ENCODE peak calls at places on chromosomes 16 and 17, in six cellular contexts. A is NT2/D1; U is cardiac fibroblast; B is T-helper 17 cell; E is stimulated activated naive CD8-positive, alpha-beta T cell treated with anti-CD3 and anti-CD28 coated beads, Interleukin-15, amount 100 ng/mL, for 72 hours; C is HuH-7.5. R is an unnamed sample.

GRCh38 chr17:78128616-78129384 is at the start of gene TMC6:
- DNase-seq in A (no peak), U (no peak), B (peak), E (peak), C (peak), R (peak)

GRCh38 chr16:27237229-27238015 is 31.1 kb downstream of the NSMCE1 start:
- DNase-seq in A (no peak), U (no peak), B (no peak), E (peak), C (no peak), R (peak)

GRCh38 chr16:7688811-7689210 is 356.2 kb downstream of the RBFOX1 start:
- DNase-seq in A (no peak), U (no peak), B (no peak), E (no peak), C (no peak), R (no peak)

GRCh38 chr16:19804538-19805323 is 79.9 kb downstream of the GPRC5B start:
- DNase-seq in A (peak), U (peak), B (no peak), E (no peak), C (no peak), R (no peak)

GRCh38 chr16:57252148-57252721 is 7.2 kb downstream of the ARL2BP start:
- DNase-seq in A (no peak), U (no peak), B (no peak), E (no peak), C (no peak), R (no peak)

GRCh38 chr16:15457958-15458357 is 23.6 kb downstream of the BMERB1 start:
- DNase-seq in A (no peak), U (no peak), B (no peak), E (no peak), C (no peak), R (no peak)

GRCh38 chr16:67391424-67392300 is 1.6 kb downstream of the TPPP3 start:
- DNase-seq in A (no peak), U (no peak), B (no peak), E (no peak), C (no peak), R (peak)

GRCh38 chr17:38498353-38498752 is 70.1 kb downstream of the ARHGAP23 start:
- DNase-seq in A (no peak), U (no peak), B (no peak), E (no peak), C (no peak), R (no peak)

GRCh38 chr17:3710951-3711383 is 12.7 kb upstream of the HASPIN start:
- DNase-seq in A (no peak), U (peak), B (no peak), E (peak), C (no peak), R (peak)

GRCh38 chr16:3961449-3961849 is 80.9 kb upstream of the CREBBP start:
- DNase-seq in A (peak), U (no peak), B (no peak), E (no peak), C (no peak), R (peak)

GRCh38 chr16:79054593-79054992 is 545.9 kb downstream of the MAF start:
- DNase-seq in A (no peak), U (no peak), B (no peak), E (no peak), C (no peak), R (no peak)

GRCh38 chr16:2528161-2529060 is 2.8 kb downstream of the CEMP1 start:
- DNase-seq in A (no peak), U (no peak), B (no peak), E (no peak), C (no peak), R (no peak)

GRCh38 chr16:4913774-4914525 is 23.0 kb downstream of the PPL start:
- DNase-seq in A (no peak), U (no peak), B (no peak), E (no peak), C (no peak), R (no peak)

GRCh38 chr17:78672880-78673371 is 95.7 kb upstream of the DNAH17 start:
- DNase-seq in A (no peak), U (no peak), B (no peak), E (no peak), C (no peak), R (peak)

GRCh38 chr16:48378836-48379235 is 6.4 kb downstream of the SIAH1 start:
- DNase-seq in A (no peak), U (no peak), B (no peak), E (no peak), C (no peak), R (no peak)

GRCh38 chr17:79388556-79389295 is 222.1 kb downstream of the RBFOX3 start:
- DNase-seq in A (peak), U (peak), B (no peak), E (peak), C (peak), R (peak)

GRCh38 chr17:35713069-35713728 is 18.2 kb upstream of the RASL10B start:
- DNase-seq in A (no peak), U (peak), B (no peak), E (no peak), C (no peak), R (peak)

GRCh38 chr17:16442141-16442540 is 26.8 kb downstream of the TRPV2 start:
- DNase-seq in A (no peak), U (peak), B (no peak), E (no peak), C (no peak), R (no peak)

GRCh38 chr16:1539720-1540555 is 6.5 kb downstream of the TMEM204 start:
- DNase-seq in A (no peak), U (no peak), B (no peak), E (no peak), C (no peak), R (no peak)

GRCh38 chr17:82939213-82940030 is 99.6 kb upstream of the ZNF750 start:
- DNase-seq in A (no peak), U (no peak), B (no peak), E (no peak), C (no peak), R (no peak)

GRCh38 chr17:38617074-38617860 is 11.5 kb upstream of the SRCIN1 start:
- DNase-seq in A (no peak), U (no peak), B (no peak), E (no peak), C (no peak), R (no peak)

GRCh38 chr17:50326831-50327364 is 19.0 kb upstream of the XYLT2 start:
- DNase-seq in A (no peak), U (no peak), B (no peak), E (no peak), C (no peak), R (no peak)

GRCh38 chr17:4566785-4567184 is 6.4 kb upstream of the GGT6 start:
- DNase-seq in A (peak), U (peak), B (no peak), E (peak), C (peak), R (peak)

GRCh38 chr16:84307209-84307954 is 12.7 kb downstream of the WFDC1 start:
- DNase-seq in A (no peak), U (no peak), B (no peak), E (no peak), C (no peak), R (no peak)

GRCh38 chr17:29145289-29146058 is 34.7 kb downstream of the MYO18A start:
- DNase-seq in A (no peak), U (peak), B (peak), E (peak), C (peak), R (peak)

GRCh38 chr17:48358203-48358602 is 71.8 kb downstream of the SKAP1 start:
- DNase-seq in A (no peak), U (no peak), B (no peak), E (no peak), C (no peak), R (no peak)

GRCh38 chr17:65953316-65954147 is 238.4 kb downstream of the CEP112 start:
- DNase-seq in A (no peak), U (no peak), B (no peak), E (no peak), C (no peak), R (no peak)

R was measured in astrocyte of the hippocampus.